ENCODE peak calls at places on chromosome 18, in seven cellular contexts. One of them, this sample, is unnamed. For H3K4me1, the result is how much of the 10 kb centered on the place peaks cover.

GRCh38 chr18:79942211-79942610 is 9.2 kb downstream of the SLC66A2 start:
- DNase-seq in body of pancreas: no peak
- DNase-seq in CD8-positive, alpha-beta memory T cell: no peak
- DNase-seq in mesendoderm: no peak
- DNase-seq in adipocyte: no peak
- DNase-seq in A673: no peak
- DNase-seq in SJSA1: no peak
- DNase-seq in this sample: no peak

GRCh38 chr18:56083889-56084288 is 495.9 kb upstream of the TCF4 start:
- DNase-seq in A673: no peak
- DNase-seq in CD8-positive, alpha-beta memory T cell: no peak
- DNase-seq in adipocyte: no peak
- DNase-seq in body of pancreas: no peak
- DNase-seq in SJSA1: no peak
- DNase-seq in mesendoderm: no peak
- DNase-seq in this sample: no peak

GRCh38 chr18:25457636-25458035 is 105.7 kb upstream of the ZNF521 start:
- DNase-seq in A673: no peak
- DNase-seq in adipocyte: peak
- DNase-seq in SJSA1: no peak
- DNase-seq in body of pancreas: no peak
- DNase-seq in mesendoderm: no peak
- DNase-seq in CD8-positive, alpha-beta memory T cell: no peak
- DNase-seq in this sample: no peak

GRCh38 chr18:75207298-75208054 is 1.5 kb downstream of the PTGR3 start:
- DNase-seq in adipocyte: peak
- DNase-seq in mesendoderm: peak
- DNase-seq in body of pancreas: peak
- DNase-seq in SJSA1: peak
- DNase-seq in A673: no peak
- DNase-seq in CD8-positive, alpha-beta memory T cell: no peak
- DNase-seq in this sample: no peak

GRCh38 chr18:44518091-44518490 is 162.6 kb upstream of the SETBP1 start:
- DNase-seq in adipocyte: peak
- DNase-seq in body of pancreas: no peak
- DNase-seq in CD8-positive, alpha-beta memory T cell: no peak
- DNase-seq in mesendoderm: no peak
- DNase-seq in A673: no peak
- DNase-seq in SJSA1: no peak
- DNase-seq in this sample: no peak

GRCh38 chr18:45526120-45526841 is 89.0 kb upstream of the SLC14A2 start:
- DNase-seq in SJSA1: no peak
- DNase-seq in CD8-positive, alpha-beta memory T cell: no peak
- DNase-seq in mesendoderm: peak
- DNase-seq in A673: no peak
- DNase-seq in adipocyte: peak
- DNase-seq in body of pancreas: no peak
- DNase-seq in this sample: no peak

GRCh38 chr18:59139291-59139614 is 431 bp upstream of the SEC11C start:
- DNase-seq in body of pancreas: peak
- DNase-seq in CD8-positive, alpha-beta memory T cell: peak
- DNase-seq in A673: peak
- DNase-seq in adipocyte: peak
- DNase-seq in SJSA1: no peak
- DNase-seq in mesendoderm: peak
- DNase-seq in this sample: peak

GRCh38 chr18:79863946-79864725 is 66.4 kb downstream of the KCNG2 start:
- DNase-seq in mesendoderm: no peak
- DNase-seq in SJSA1: no peak
- DNase-seq in body of pancreas: no peak
- DNase-seq in A673: no peak
- DNase-seq in adipocyte: no peak
- DNase-seq in CD8-positive, alpha-beta memory T cell: no peak
- DNase-seq in this sample: no peak

GRCh38 chr18:7272268-7273049 is 41.6 kb downstream of the LRRC30 start:
- DNase-seq in mesendoderm: peak
- DNase-seq in CD8-positive, alpha-beta memory T cell: no peak
- DNase-seq in A673: peak
- DNase-seq in body of pancreas: peak
- DNase-seq in adipocyte: peak
- DNase-seq in SJSA1: peak
- DNase-seq in this sample: peak

GRCh38 chr18:42086288-42086687 is 131.3 kb downstream of the PIK3C3 start:
- DNase-seq in adipocyte: no peak
- DNase-seq in body of pancreas: no peak
- DNase-seq in A673: no peak
- DNase-seq in CD8-positive, alpha-beta memory T cell: no peak
- DNase-seq in mesendoderm: peak
- DNase-seq in SJSA1: no peak
- DNase-seq in this sample: no peak

GRCh38 chr18:35039633-35040032 is 1.6 kb upstream of the MAPRE2 start:
- DNase-seq in body of pancreas: no peak
- DNase-seq in adipocyte: no peak
- DNase-seq in SJSA1: no peak
- DNase-seq in A673: no peak
- DNase-seq in CD8-positive, alpha-beta memory T cell: no peak
- DNase-seq in mesendoderm: no peak
- DNase-seq in this sample: no peak

GRCh38 chr18:35040638-35040987 is 600 bp upstream of the MAPRE2 start:
- DNase-seq in CD8-positive, alpha-beta memory T cell: no peak
- DNase-seq in body of pancreas: no peak
- DNase-seq in SJSA1: no peak
- DNase-seq in mesendoderm: no peak
- DNase-seq in adipocyte: no peak
- DNase-seq in A673: no peak
- DNase-seq in this sample: no peak

GRCh38 chr18:35040988-35041751 is at the start of gene MAPRE2:
- DNase-seq in A673: peak
- DNase-seq in adipocyte: peak
- DNase-seq in mesendoderm: peak
- DNase-seq in CD8-positive, alpha-beta memory T cell: peak
- DNase-seq in body of pancreas: peak
- DNase-seq in SJSA1: peak
- DNase-seq in this sample: peak

GRCh38 chr18:35038029-35038428 is 3.2 kb upstream of the MAPRE2 start:
- DNase-seq in mesendoderm: no peak
- DNase-seq in CD8-positive, alpha-beta memory T cell: no peak
- DNase-seq in adipocyte: no peak
- DNase-seq in A673: no peak
- DNase-seq in body of pancreas: no peak
- DNase-seq in SJSA1: no peak
- DNase-seq in this sample: no peak

GRCh38 chr18:35038881-35039491 is 2.2 kb upstream of the MAPRE2 start:
- DNase-seq in CD8-positive, alpha-beta memory T cell: no peak
- DNase-seq in mesendoderm: no peak
- DNase-seq in adipocyte: no peak
- DNase-seq in A673: no peak
- DNase-seq in body of pancreas: no peak
- DNase-seq in SJSA1: no peak
- DNase-seq in this sample: no peak
- H3K4me1 ChIP-seq in CD8-positive, alpha-beta memory T cell: under half
- H3K4me1 ChIP-seq in mesendoderm: under half
- H3K4me1 ChIP-seq in adipocyte: under half
- H3K4me1 ChIP-seq in A673: under half
- H3K4me1 ChIP-seq in body of pancreas: under half
- H3K4me1 ChIP-seq in SJSA1: under half
- H3K4me1 ChIP-seq in this sample: under half

GRCh38 chr18:34837769-34838194 is 127.7 kb downstream of the DTNA start:
- DNase-seq in adipocyte: peak
- DNase-seq in mesendoderm: no peak
- DNase-seq in A673: no peak
- DNase-seq in CD8-positive, alpha-beta memory T cell: no peak
- DNase-seq in body of pancreas: no peak
- DNase-seq in SJSA1: no peak
- DNase-seq in this sample: no peak
- H3K4me3 ChIP-seq in adipocyte: peak
- H3K4me3 ChIP-seq in mesendoderm: no peak
- H3K4me3 ChIP-seq in A673: no peak
- H3K4me3 ChIP-seq in CD8-positive, alpha-beta memory T cell: no peak
- H3K4me3 ChIP-seq in body of pancreas: no peak
- H3K4me3 ChIP-seq in SJSA1: no peak
- H3K4me3 ChIP-seq in this sample: no peak

DNA sequence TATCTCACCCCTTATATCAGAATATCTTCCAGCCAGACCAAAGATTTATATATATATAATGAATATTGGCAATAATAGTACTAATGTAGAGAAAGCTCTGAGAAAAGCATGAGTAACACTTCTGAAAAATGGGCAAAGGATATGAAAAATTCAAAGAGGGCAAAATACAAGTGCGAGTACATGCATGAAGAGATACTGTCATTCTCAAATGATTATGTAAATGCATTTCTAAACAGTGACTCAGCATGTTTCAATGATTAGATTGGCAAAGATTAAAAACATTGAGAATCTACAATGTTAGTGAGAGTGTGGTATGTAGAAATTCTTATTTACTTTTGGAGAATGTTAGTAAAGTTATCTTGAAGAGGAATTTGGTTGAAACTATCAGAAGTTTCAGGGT is 118.3 kb upstream of the NEDD4L start:
- DNase-seq in A673: peak
- DNase-seq in body of pancreas: no peak
- DNase-seq in CD8-positive, alpha-beta memory T cell: no peak
- DNase-seq in adipocyte: peak
- DNase-seq in SJSA1: no peak
- DNase-seq in mesendoderm: no peak
- DNase-seq in this sample: peak
- H3K4me1 ChIP-seq in A673: under half
- H3K4me1 ChIP-seq in body of pancreas: under half
- H3K4me1 ChIP-seq in CD8-positive, alpha-beta memory T cell: under half
- H3K4me1 ChIP-seq in adipocyte: under half
- H3K4me1 ChIP-seq in SJSA1: under half
- H3K4me1 ChIP-seq in mesendoderm: under half
- H3K4me1 ChIP-seq in this sample: under half

DNA sequence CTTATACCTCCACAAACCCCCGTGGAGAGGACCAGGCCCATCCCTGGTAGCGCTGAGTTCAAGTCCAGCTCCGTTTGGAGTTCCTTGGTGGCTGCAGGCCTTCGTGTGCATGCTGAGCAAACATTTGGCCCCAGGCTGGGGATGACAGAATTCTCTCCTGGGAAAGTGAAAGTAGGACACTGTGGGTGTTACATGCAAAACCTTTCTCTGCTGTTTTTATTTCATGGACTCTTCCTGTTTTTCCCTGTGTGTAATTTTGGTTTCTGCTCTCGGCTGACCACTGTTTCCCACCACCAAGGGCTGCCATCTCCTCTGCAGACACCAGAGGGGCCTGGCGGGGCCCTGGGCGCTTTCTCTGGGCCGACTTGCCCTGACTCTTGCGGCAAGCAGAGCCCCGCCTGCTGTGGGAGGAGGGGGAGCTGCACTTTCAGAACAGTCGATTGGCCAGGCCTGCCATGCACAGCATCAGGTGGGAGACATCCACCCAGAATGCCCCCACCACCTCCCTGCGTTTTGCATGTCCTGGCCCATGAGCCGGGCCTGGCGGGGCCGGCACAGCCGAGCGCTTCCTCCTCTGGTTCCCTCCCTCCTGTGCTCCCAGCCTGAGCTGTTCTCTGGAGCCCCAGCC is 102.4 kb downstream of the CABLES1 start:
- DNase-seq in CD8-positive, alpha-beta memory T cell: peak
- DNase-seq in adipocyte: peak
- DNase-seq in body of pancreas: no peak
- DNase-seq in mesendoderm: peak
- DNase-seq in SJSA1: peak
- DNase-seq in A673: no peak
- DNase-seq in this sample: no peak
- H3K4me3 ChIP-seq in CD8-positive, alpha-beta memory T cell: peak
- H3K4me3 ChIP-seq in adipocyte: peak
- H3K4me3 ChIP-seq in body of pancreas: no peak
- H3K4me3 ChIP-seq in mesendoderm: no peak
- H3K4me3 ChIP-seq in SJSA1: peak
- H3K4me3 ChIP-seq in A673: no peak
- H3K4me3 ChIP-seq in this sample: no peak

GRCh38 chr18:51821610-51822009 is 518.4 kb upstream of the DCC start:
- DNase-seq in adipocyte: no peak
- DNase-seq in mesendoderm: no peak
- DNase-seq in SJSA1: no peak
- DNase-seq in body of pancreas: no peak
- DNase-seq in CD8-positive, alpha-beta memory T cell: no peak
- DNase-seq in A673: no peak
- DNase-seq in this sample: no peak
- H3K4me1 ChIP-seq in adipocyte: under half
- H3K4me1 ChIP-seq in mesendoderm: under half
- H3K4me1 ChIP-seq in SJSA1: under half
- H3K4me1 ChIP-seq in body of pancreas: under half
- H3K4me1 ChIP-seq in CD8-positive, alpha-beta memory T cell: under half
- H3K4me1 ChIP-seq in A673: under half
- H3K4me1 ChIP-seq in this sample: under half